ENCODE peak calls at places on chromosomes 5 and 9, in four cellular contexts. M is fibroblast of pulmonary artery, N is mesendoderm, E is right lobe of liver. B is an unnamed sample.

GRCh38 chr9:89022071-89022721 is 30.9 kb downstream of the S1PR3 start:
- DNase-seq in M (peak), N (peak), E (no peak), B (peak)

GRCh38 chr5:95823738-95824609 is 1.4 kb upstream of the GLRX start:
- DNase-seq in E (no peak), M (peak), N (peak), B (peak)

GRCh38 chr9:98989036-98990000 is 45.6 kb downstream of the COL15A1 start:
- DNase-seq in M (peak), N (peak), E (no peak), B (peak)

GRCh38 chr5:12672141-12672540 is 767.9 kb upstream of the CTNND2 start:
- DNase-seq in E (no peak), N (peak), M (no peak), B (no peak)

GRCh38 chr9:116928884-116929283 is 241.8 kb downstream of the TRIM32 start:
- DNase-seq in M (no peak), E (no peak), N (peak), B (no peak)

GRCh38 chr5:151162794-151163193 is 5.2 kb upstream of the ANXA6 start:
- DNase-seq in N (no peak), M (no peak), E (no peak), B (peak)

GRCh38 chr5:59813761-59814562 is 79.6 kb downstream of the PDE4D start:
- DNase-seq in N (peak), M (peak), E (no peak), B (peak)

GRCh38 chr9:112753725-112754124 is 3.2 kb downstream of the SNX30 start:
- DNase-seq in N (peak), M (peak), E (no peak), B (peak)

GRCh38 chr5:171405615-171406014 is 13.8 kb upstream of the FGF18 start:
- DNase-seq in M (peak), E (no peak), N (no peak), B (peak)

GRCh38 chr9:87950765-87951488 is 23.4 kb downstream of the CDK20 start:
- DNase-seq in M (peak), E (no peak), N (peak), B (peak)

GRCh38 chr5:79059674-79060073 is 9.8 kb downstream of the DMGDH start:
- DNase-seq in M (no peak), N (no peak), E (no peak), B (no peak)

GRCh38 chr9:118558026-118558425 is 811.2 kb downstream of the BRINP1 start:
- DNase-seq in M (no peak), N (no peak), E (no peak), B (no peak)

GRCh38 chr5:149940077-149940574 is 4.5 kb downstream of the PDE6A start:
- DNase-seq in E (no peak), N (no peak), M (peak), B (peak)

GRCh38 chr9:94298949-94299599 is 29.4 kb downstream of the NUTM2F start:
- DNase-seq in N (no peak), E (no peak), M (no peak), B (peak)

GRCh38 chr5:32276173-32276853 is 36.4 kb downstream of the MTMR12 start:
- DNase-seq in E (no peak), N (peak), M (peak), B (no peak)

GRCh38 chr5:122507581-122507980 is 195.5 kb downstream of the SNCAIP start:
- DNase-seq in M (no peak), N (no peak), E (no peak), B (no peak)

GRCh38 chr9:93012998-93013855 is 45.3 kb upstream of the SUSD3 start:
- DNase-seq in N (no peak), M (no peak), E (no peak), B (no peak)

GRCh38 chr5:163696270-163696887 is 191.0 kb downstream of the MAT2B start:
- DNase-seq in N (peak), M (peak), E (no peak), B (peak)

GRCh38 chr5:53358794-53359193 is 121.6 kb upstream of the FST start:
- DNase-seq in M (peak), E (no peak), N (no peak), B (no peak)

GRCh38 chr9:93825348-93826115 is 129.6 kb downstream of the BARX1 start:
- DNase-seq in N (no peak), E (peak), M (no peak), B (no peak)

GRCh38 chr9:37028425-37029031 is 5.5 kb downstream of the PAX5 start:
- DNase-seq in E (no peak), N (peak), M (no peak), B (no peak)

GRCh38 chr9:37027582-37028424 is 6.3 kb downstream of the PAX5 start:
- DNase-seq in N (peak), M (peak), E (peak), B (peak)

GRCh38 chr9:37025381-37026084 is 8.5 kb downstream of the PAX5 start:
- DNase-seq in M (no peak), E (no peak), N (peak), B (no peak)

GRCh38 chr9:37026936-37027581 is 7.0 kb downstream of the PAX5 start:
- DNase-seq in E (no peak), N (peak), M (no peak), B (no peak)

GRCh38 chr9:37026085-37026935 is 7.8 kb downstream of the PAX5 start:
- DNase-seq in E (no peak), N (peak), M (no peak), B (no peak)
- H3K4me3 ChIP-seq in E (no peak), N (no peak), M (no peak), B (no peak)

GRCh38 chr5:33696413-33696812 is 195.4 kb downstream of the ADAMTS12 start:
- DNase-seq in N (no peak), E (no peak), M (no peak), B (no peak)
- H3K4me3 ChIP-seq in N (no peak), E (no peak), M (no peak), B (no peak)

DNA sequence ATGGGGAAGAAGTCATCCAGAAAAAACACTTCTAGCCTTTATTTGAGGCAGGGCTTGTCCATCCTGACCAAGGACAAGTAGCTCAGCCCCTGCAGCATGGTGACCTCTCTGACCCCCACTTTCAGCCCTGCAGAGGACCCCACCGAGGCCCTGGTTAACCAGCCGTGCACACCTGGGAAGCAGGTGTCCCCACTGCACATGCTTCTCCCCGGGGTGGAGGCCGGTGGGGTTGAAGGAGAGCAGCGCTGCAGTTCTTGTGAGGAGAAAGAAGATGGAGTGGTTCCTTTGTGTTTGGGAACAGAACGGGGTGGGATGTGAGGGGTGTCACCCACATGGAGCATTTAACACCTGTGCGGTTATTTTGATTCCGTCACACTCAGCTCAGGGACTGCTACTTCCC is 21.1 kb upstream of the ZBTB34 start:
- DNase-seq in M (no peak), N (no peak), E (no peak), B (no peak)
- H3K4me3 ChIP-seq in M (no peak), N (no peak), E (no peak), B (no peak)

DNA sequence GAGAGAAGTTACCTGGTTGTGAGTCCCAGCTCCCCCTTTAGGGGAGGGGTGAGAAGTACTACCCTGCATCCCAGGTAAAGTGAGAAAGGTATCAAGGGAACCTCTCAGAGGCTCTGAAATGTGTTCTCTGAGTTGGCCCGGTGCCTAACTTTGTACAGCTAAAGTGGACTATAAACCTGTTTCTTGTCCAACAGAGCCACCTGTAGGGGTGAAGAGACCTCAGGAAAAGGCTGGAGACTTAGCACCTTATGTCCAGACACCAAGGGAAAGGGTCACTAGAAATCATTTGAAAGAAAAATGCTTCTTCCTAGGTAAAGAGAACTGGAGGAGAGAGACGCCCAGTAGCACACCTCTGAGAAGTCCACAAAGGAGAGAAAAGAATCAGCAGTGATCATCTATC is 108.3 kb upstream of the KIF2A start:
- DNase-seq in E (no peak), M (no peak), N (no peak), B (no peak)
- H3K4me3 ChIP-seq in E (no peak), M (no peak), N (no peak), B (no peak)

GRCh38 chr9:33164138-33164809 is 2.9 kb downstream of the B4GALT1 start:
- DNase-seq in M (no peak), N (peak), E (no peak), B (peak)

GRCh38 chr9:33161011-33161588 is 6.0 kb downstream of the B4GALT1 start:
- DNase-seq in E (no peak), M (peak), N (peak), B (peak)

GRCh38 chr9:33163433-33164137 is 3.6 kb downstream of the B4GALT1 start:
- DNase-seq in N (no peak), M (no peak), E (peak), B (no peak)

GRCh38 chr9:33161589-33162132 is 5.5 kb downstream of the B4GALT1 start:
- DNase-seq in N (no peak), M (no peak), E (no peak), B (peak)

GRCh38 chr9:33162721-33163311 is 4.3 kb downstream of the B4GALT1 start:
- DNase-seq in M (peak), N (no peak), E (peak), B (peak)
- H3K4me3 ChIP-seq in M (peak), N (no peak), E (no peak), B (no peak)